ENCODE peak calls at places on chromosomes 13 and 19, in seven cellular contexts. T, H, K, M, D, V and N are unnamed samples.

GRCh38 chr19:30076751-30077670 is 135.0 kb downstream of the URI1 start:
- DNase-seq in H (no peak), T (no peak), D (no peak), M (no peak), V (no peak), K (no peak), N (no peak)

GRCh38 chr19:49554701-49555181 is 25.6 kb downstream of the NOSIP start:
- DNase-seq in T (no peak), K (no peak), V (peak; percentile 40), D (peak; percentile 68), H (peak; percentile 43), M (peak; percentile 40), N (no peak)

GRCh38 chr13:30442854-30443379 is 20.6 kb downstream of the UBE2L5 start:
- DNase-seq in M (no peak), T (no peak), K (no peak), D (peak; percentile 73), V (no peak), H (no peak), N (peak; percentile 89)

GRCh38 chr19:50324331-50324730 is 4.8 kb downstream of the KCNC3 start:
- DNase-seq in H (no peak), V (no peak), D (no peak), T (no peak), K (no peak), M (no peak), N (no peak)

GRCh38 chr13:23325191-23325590 is 108.3 kb downstream of the SACS start:
- DNase-seq in K (no peak), M (no peak), D (no peak), H (no peak), T (no peak), V (no peak), N (no peak)

GRCh38 chr19:8530061-8530679 is 16.2 kb upstream of the ZNF414 start:
- DNase-seq in M (no peak), K (no peak), V (no peak), D (no peak), T (no peak), H (no peak), N (no peak)

GRCh38 chr13:48006396-48006795 is 5.3 kb upstream of the SUCLA2 start:
- DNase-seq in K (no peak), T (no peak), M (no peak), D (no peak), V (no peak), H (peak; percentile 34), N (no peak)

GRCh38 chr13:83151308-83151660 is 731.0 kb downstream of the SLITRK1 start:
- DNase-seq in H (peak; percentile 47), T (no peak), K (no peak), V (no peak), D (no peak), M (no peak), N (no peak)

GRCh38 chr19:57671124-57671895 is 2.6 kb downstream of the ZSCAN4 start:
- DNase-seq in H (peak; percentile 32), M (no peak), K (no peak), D (no peak), V (no peak), T (no peak), N (no peak)

GRCh38 chr19:28934626-28935025 is 278.3 kb downstream of the UQCRFS1 start:
- DNase-seq in H (peak; percentile 54), T (no peak), D (no peak), V (no peak), K (no peak), M (no peak), N (no peak)

GRCh38 chr13:49421391-49421790 is 22.5 kb downstream of the CAB39L start:
- DNase-seq in K (no peak), M (peak; percentile 26), D (peak; percentile 45), T (no peak), V (no peak), H (no peak), N (peak; percentile 83)

GRCh38 chr13:113029487-113030258 is 60.7 kb downstream of the MCF2L start:
- DNase-seq in D (peak; percentile 60), M (peak; percentile 40), K (no peak), H (peak; percentile 19), T (no peak), V (no peak), N (peak; percentile 34)

DNA sequence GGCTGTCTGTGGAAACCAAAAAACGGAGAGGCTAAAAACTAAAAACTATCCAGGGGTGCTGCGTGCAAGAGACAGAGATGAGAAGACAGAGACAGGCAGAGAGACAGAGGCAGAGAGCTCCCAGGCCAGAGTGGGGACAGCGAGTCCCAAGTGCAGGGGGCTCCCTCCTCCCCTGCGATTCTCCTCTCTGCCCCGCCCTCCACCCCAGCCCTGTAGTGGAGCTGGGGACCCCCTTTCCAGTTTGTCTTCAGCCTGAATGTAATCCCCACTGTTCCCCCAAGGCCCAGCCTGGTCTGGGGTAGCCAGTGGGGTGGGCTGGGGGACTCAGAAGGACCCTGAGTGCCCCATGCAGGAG is 2.0 kb downstream of the NFIC start:
- DNase-seq in D (no peak), V (no peak), T (no peak), K (no peak), M (no peak), H (peak; percentile 53), N (no peak)
- H3K4me1 ChIP-seq in D (peaks cover 43% of the 10 kb centered on the region), V (peaks cover 58% of the 10 kb centered on the region), T (peaks cover 23% of the 10 kb centered on the region), K (peaks cover 86% of the 10 kb centered on the region), M (peaks cover 23% of the 10 kb centered on the region), H (peaks cover 25% of the 10 kb centered on the region), N (no peaks in the 10 kb centered on the region)

DNA sequence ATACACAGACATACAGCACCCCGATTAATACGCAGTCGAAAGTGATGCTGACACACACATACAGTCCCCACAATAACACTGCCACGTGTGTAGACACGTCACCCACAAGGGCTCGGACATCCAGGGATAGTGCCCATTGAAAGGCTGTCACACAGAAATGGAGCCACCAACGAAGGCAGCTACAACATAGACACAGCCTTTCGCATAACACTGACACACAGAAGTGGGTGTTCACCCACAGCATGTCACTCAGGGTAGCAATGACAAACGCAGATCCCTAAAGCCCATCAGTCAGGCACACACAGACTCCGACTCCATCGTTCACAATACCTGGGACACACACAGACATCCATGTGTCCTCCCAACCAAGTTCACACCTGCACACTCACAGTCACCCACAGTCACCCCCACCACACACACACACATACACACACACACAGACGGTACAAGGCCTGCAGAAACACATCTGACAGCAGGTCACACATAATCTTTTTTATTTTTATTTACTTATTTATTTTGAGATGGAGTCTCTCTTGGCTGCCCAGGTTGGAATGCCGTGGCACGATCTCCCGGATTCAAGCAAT is 10.4 kb upstream of the NANOS3 start:
- DNase-seq in K (no peak), H (no peak), D (no peak), T (no peak), M (no peak), V (no peak), N (no peak)
- H3K4me3 ChIP-seq in K (peak overlapping the region; percentile 85), H (peak overlapping the region; percentile 78), D (peak overlapping the region; percentile 73), T (no peak overlapping the region), M (peak overlapping the region; percentile 33), V (peak overlapping the region; percentile 73), N (peak overlapping the region; percentile 60)

GRCh38 chr19:48250290-48251025 is 5.3 kb downstream of the CARD8 start:
- DNase-seq in V (no peak), K (no peak), M (no peak), T (no peak), D (no peak), H (no peak), N (no peak)

GRCh38 chr19:48248081-48248833 is 7.5 kb downstream of the CARD8 start:
- DNase-seq in M (no peak), D (no peak), H (no peak), K (no peak), T (no peak), V (no peak), N (no peak)

GRCh38 chr19:48247212-48247611 is 8.5 kb downstream of the CARD8 start:
- DNase-seq in V (no peak), T (no peak), D (no peak), M (no peak), H (no peak), K (no peak), N (no peak)

GRCh38 chr19:48252625-48253024 is 3.1 kb downstream of the CARD8 start:
- DNase-seq in T (no peak), D (no peak), K (no peak), M (no peak), H (no peak), V (no peak), N (no peak)

DNA sequence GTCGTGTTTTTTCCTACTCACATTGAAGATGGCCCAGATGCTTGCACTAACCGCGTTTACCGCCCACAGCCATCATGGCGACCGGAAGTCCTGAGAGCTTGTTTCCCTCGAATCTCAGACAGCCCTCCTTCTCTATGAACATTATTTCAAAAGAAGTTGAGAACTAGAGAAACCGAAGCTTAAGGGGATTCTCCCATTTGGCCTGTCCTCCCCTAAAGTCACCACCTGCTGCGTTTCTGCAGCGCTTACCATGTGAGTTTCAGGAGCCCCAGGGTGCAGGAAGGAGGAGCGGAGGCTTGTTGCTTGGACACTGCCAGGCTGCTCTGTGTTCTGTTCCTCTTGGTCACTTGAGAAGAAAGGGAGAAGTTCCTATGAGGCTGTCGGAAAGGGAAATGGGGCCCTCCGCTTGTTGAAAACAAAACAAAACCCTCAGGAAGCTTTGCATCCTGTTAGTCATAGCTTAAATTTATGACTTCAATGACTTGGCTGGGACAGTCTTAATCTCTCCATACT is 6.2 kb downstream of the CARD8 start:
- DNase-seq in T (peak; percentile 40), H (no peak), M (peak; percentile 83), V (peak; percentile 77), K (peak; percentile 41), D (peak; percentile 98), N (peak; percentile 80)
- H3K4me1 ChIP-seq in T (peaks cover 8% of the 10 kb centered on the region), H (no peaks in the 10 kb centered on the region), M (peaks cover 85% of the 10 kb centered on the region), V (peaks cover 77% of the 10 kb centered on the region), K (peaks cover 79% of the 10 kb centered on the region), D (peaks cover 78% of the 10 kb centered on the region), N (peaks cover 71% of the 10 kb centered on the region)

GRCh38 chr19:43641333-43641732 is 1.7 kb upstream of the CADM4 start:
- DNase-seq in K (no peak), D (no peak), H (no peak), V (no peak), T (no peak), M (no peak), N (no peak)

GRCh38 chr19:43638991-43639494 is 607 bp downstream of the CADM4 start:
- DNase-seq in K (no peak), D (no peak), H (no peak), T (no peak), M (no peak), V (no peak), N (no peak)

GRCh38 chr19:43639507-43640423 is at the start of gene CADM4:
- DNase-seq in T (no peak), H (peak; percentile 17), M (peak; percentile 59), V (peak; percentile 16), D (peak; percentile 42), K (peak; percentile 23), N (no peak)

GRCh38 chr19:43638214-43638990 is 1.2 kb downstream of the CADM4 start:
- DNase-seq in M (no peak), H (no peak), V (no peak), K (no peak), T (no peak), D (no peak), N (no peak)

DNA sequence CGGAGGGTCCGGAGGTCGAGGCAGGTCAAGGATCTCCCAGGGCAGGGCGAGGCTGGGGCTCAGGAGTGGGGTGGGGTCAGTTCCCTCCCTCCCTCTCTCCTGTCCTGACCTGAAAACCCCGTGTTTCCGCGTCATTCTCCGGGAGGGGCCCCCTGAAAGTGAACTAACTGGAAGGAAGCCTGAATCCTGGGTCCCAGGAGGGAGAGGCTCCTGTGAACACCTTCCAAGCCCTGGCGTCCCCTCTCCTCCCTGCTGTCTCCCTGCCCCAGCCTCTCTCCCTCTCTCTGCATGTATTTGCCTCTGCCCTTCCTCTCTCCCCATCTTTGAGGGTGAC is 741 bp upstream of the CADM4 start:
- DNase-seq in T (no peak), K (no peak), D (no peak), M (no peak), V (no peak), H (no peak), N (no peak)
- H3K4me3 ChIP-seq in T (peak overlapping the region; percentile 54), K (peak overlapping the region; percentile 69), D (peak overlapping the region; percentile 67), M (peak overlapping the region; percentile 62), V (peak overlapping the region; percentile 54), H (no peak overlapping the region), N (no peak overlapping the region)